ENCODE peak calls at places on chromosomes 6 and 20, in eight cellular contexts. W is upper lobe of right lung, O is astrocyte, H is body of pancreas, T is fibroblast of lung, Y is fibroblast of mammary gland, S is H1, A is pancreas. E is an unnamed sample.

GRCh38 chr6:33744001-33744848 is 2.5 kb downstream of the IP6K3 start:
- DNase-seq in W (no peak), O (peak), H (peak), T (peak), Y (peak), S (peak), A (no peak), E (no peak)

GRCh38 chr20:219290-220115 is 7.6 kb upstream of the DEFB129 start:
- DNase-seq in W (no peak), O (no peak), H (peak), T (peak), Y (peak), S (no peak), A (no peak), E (no peak)

GRCh38 chr6:137363805-137364138 is 130.4 kb downstream of the OLIG3 start:
- DNase-seq in W (no peak), O (peak), H (no peak), T (no peak), Y (peak), S (no peak), A (no peak), E (no peak)

GRCh38 chr20:6735913-6736845 is 31.3 kb upstream of the BMP2 start:
- DNase-seq in W (no peak), O (peak), H (no peak), T (peak), Y (no peak), S (no peak), A (no peak), E (no peak)

GRCh38 chr20:58169441-58169840 is 59.0 kb downstream of the ANKRD60 start:
- DNase-seq in W (no peak), O (peak), H (no peak), T (peak), Y (peak), S (no peak), A (no peak), E (no peak)

GRCh38 chr20:59939879-59940128 is 301 bp downstream of the PPP1R3D start:
- DNase-seq in W (peak), O (no peak), H (peak), T (no peak), Y (no peak), S (no peak), A (peak), E (no peak)

GRCh38 chr6:90086517-90086916 is 192.2 kb downstream of the GJA10 start:
- DNase-seq in W (no peak), O (peak), H (no peak), T (no peak), Y (peak), S (no peak), A (no peak), E (no peak)

GRCh38 chr20:39090881-39091280 is 128.7 kb downstream of the DHX35 start:
- DNase-seq in W (no peak), O (no peak), H (no peak), T (no peak), Y (no peak), S (no peak), A (no peak), E (no peak)

GRCh38 chr20:25136643-25137559 is 55.0 kb upstream of the VSX1 start:
- DNase-seq in W (no peak), O (peak), H (peak), T (peak), Y (peak), S (no peak), A (no peak), E (no peak)

GRCh38 chr6:64376394-64376793 is 740.8 kb downstream of the PHF3 start:
- DNase-seq in W (no peak), O (no peak), H (no peak), T (no peak), Y (no peak), S (no peak), A (no peak), E (no peak)

GRCh38 chr20:34543457-34544056 is 15.0 kb upstream of the MAP1LC3A start:
- DNase-seq in W (no peak), O (no peak), H (no peak), T (no peak), Y (no peak), S (no peak), A (no peak), E (no peak)

GRCh38 chr6:145015739-145016558 is 719.4 kb downstream of the EPM2A start:
- DNase-seq in W (no peak), O (peak), H (peak), T (peak), Y (peak), S (no peak), A (no peak), E (no peak)

DNA sequence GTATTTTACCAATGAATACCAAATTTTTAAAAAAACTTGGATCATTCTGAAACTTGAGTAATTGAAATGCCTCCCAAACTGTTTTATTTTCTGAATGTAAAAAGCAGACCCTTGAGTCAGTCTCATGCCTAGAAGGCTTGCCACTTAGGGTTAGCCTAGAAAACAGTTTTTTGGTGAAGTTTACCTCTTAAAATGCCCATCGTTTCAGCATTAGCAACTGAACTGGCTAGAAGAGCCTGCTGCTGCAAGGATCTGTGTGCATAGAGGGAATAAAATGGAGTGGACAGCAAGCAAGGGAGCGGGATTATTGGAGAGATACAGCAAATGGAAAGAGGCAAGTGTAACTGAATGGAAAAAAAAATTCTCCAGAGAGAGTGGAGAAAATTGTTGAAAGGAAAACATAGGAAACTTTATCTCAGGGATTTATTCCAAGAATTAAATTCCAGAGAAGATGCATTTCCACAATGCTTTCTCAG is 40.1 kb downstream of the ADGRG6 start:
- DNase-seq in W (no peak), O (no peak), H (no peak), T (no peak), Y (no peak), S (no peak), A (no peak), E (no peak)
- H3K4me3 ChIP-seq in W (no peak), O (no peak), H (no peak), T (no peak), Y (no peak), S (no peak), A (no peak), E (no peak)

DNA sequence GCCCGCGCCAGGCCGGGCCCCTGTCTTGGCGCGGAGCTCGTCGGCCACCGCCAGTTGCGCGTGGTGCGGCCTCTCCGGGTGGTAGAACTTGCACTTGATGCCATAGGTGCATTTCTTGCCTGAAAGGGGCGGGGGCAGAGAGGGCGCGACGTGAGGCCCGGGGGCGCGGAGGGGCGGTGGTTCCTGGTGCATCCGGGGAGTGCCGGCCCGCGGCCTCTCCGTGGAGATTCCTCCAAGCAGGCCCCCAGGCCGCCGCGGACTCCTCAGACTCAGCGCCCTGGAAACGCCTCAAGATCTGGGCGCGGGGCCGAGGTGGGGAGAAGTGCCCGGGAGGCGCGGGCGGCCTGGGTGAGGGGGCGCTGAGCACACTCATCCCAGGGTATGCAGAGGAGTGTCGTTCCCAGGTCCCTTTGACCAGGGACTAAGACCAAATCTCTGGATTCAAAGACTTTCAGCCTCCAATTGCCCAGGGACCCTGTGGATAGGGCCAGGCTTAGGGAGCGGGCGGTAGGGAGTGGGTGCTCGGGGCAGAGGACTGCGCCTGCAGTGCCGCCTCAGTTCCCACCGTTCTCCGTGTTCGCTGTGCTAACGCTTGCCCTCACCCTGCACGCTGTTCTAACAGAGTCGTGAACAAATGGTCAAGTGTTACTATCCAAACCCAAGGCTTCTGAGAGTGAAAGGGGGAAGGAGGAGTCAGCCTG is 33.3 kb downstream of the ZC3H12D start:
- DNase-seq in W (peak), O (no peak), H (no peak), T (no peak), Y (no peak), S (peak), A (no peak), E (no peak)
- H3K4me3 ChIP-seq in W (peak), O (peak), H (no peak), T (no peak), Y (no peak), S (peak), A (peak), E (no peak)

GRCh38 chr20:63325554-63326313 is 32.7 kb downstream of the COL20A1 start:
- DNase-seq in W (peak), O (no peak), H (no peak), T (no peak), Y (no peak), S (no peak), A (no peak), E (no peak)
- H3K4me3 ChIP-seq in W (no peak), O (no peak), H (no peak), T (no peak), Y (no peak), S (no peak), A (no peak), E (no peak)

DNA sequence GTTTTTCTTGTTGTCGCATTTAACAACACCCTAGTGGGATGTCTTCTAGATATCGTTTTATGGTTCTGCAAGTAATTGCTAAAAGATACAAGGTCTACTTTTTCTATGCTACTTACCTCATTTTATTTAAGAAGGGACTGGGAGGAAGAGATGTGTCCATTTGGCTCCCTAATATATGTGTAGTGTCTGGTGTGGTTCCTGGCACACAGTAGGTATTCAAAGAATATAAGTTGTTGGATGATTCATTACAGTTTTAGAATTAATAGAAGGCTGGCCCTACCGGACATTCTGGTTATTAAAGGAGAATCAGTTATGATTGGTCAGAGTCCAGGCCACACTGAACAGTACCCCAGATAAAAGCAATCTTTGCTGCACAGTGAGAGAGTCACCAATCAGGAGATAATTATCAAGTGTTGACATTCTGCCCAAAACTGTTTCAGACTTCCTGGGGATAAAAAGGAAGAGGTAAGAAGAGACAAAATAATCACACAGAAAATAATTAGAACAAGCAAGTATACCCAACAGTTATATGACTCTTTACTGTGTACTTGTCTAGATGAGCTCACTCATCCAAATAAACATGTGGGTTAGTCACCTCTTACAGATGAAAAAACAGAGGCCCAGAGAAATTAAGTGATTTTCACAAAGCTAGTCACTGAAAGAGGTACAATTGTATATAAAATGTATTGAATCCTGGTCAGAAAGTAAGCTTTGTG is 7.0 kb downstream of the TMEM244 start:
- DNase-seq in W (no peak), O (peak), H (no peak), T (peak), Y (peak), S (no peak), A (no peak), E (peak)
- H3K4me3 ChIP-seq in W (no peak), O (no peak), H (no peak), T (no peak), Y (no peak), S (no peak), A (no peak), E (no peak)